ENCODE peak calls at places on chromosomes 6 and 20, in five cellular contexts. N is cardiac muscle cell, U is IMR-90, W is A673, K is endodermal cell. D is an unnamed sample. For H3K4me1, the result is how much of the 10 kb centered on the place peaks cover.

GRCh38 chr20:17557675-17558006 is 12.2 kb upstream of the DSTN start:
- DNase-seq in U (peak), K (no peak), N (peak), W (no peak), D (peak)

GRCh38 chr6:147515327-147515726 is 6.8 kb downstream of the SAMD5 start:
- DNase-seq in U (no peak), N (no peak), K (no peak), W (no peak), D (no peak)

GRCh38 chr20:25237610-25238318 is 10.1 kb upstream of the PYGB start:
- DNase-seq in W (peak), K (no peak), U (peak), N (peak), D (peak)

GRCh38 chr6:39496951-39497350 is 174.4 kb upstream of the KCNK16 start:
- DNase-seq in W (no peak), K (no peak), N (peak), U (no peak), D (no peak)

GRCh38 chr6:28803337-28803709 is 120.5 kb downstream of the TRIM27 start:
- DNase-seq in N (no peak), U (no peak), W (peak), K (no peak), D (no peak)

GRCh38 chr6:63478751-63479150 is 93.5 kb upstream of the LOC128125822 start:
- DNase-seq in K (no peak), U (no peak), N (no peak), W (no peak), D (no peak)

GRCh38 chr20:17680128-17680835 is 1.8 kb downstream of the RRBP1 start:
- DNase-seq in N (peak), K (peak), U (peak), W (peak), D (peak)

GRCh38 chr6:108737594-108738546 is 110.4 kb upstream of the ARMC2 start:
- DNase-seq in K (peak), W (peak), U (peak), N (peak), D (peak)

GRCh38 chr6:96058094-96058493 is 42.3 kb downstream of the FUT9 start:
- DNase-seq in W (peak), K (no peak), U (no peak), N (no peak), D (no peak)

GRCh38 chr6:114432380-114432779 is 89.6 kb upstream of the HS3ST5 start:
- DNase-seq in W (peak), U (no peak), K (peak), N (no peak), D (no peak)

GRCh38 chr6:82080767-82081166 is 166.8 kb downstream of the IBTK start:
- DNase-seq in K (no peak), U (no peak), N (no peak), W (no peak), D (no peak)

GRCh38 chr6:22147469-22147815 is 149.4 kb downstream of the PRL start:
- DNase-seq in N (no peak), K (no peak), W (no peak), U (peak), D (no peak)

GRCh38 chr6:22149081-22149480 is 147.8 kb downstream of the PRL start:
- DNase-seq in W (no peak), K (no peak), U (no peak), N (no peak), D (no peak)

GRCh38 chr6:22146581-22147468 is 150.0 kb downstream of the PRL start:
- DNase-seq in K (peak), U (no peak), W (no peak), N (peak), D (no peak)

GRCh38 chr6:22149501-22150490 is 147.0 kb downstream of the PRL start:
- DNase-seq in K (no peak), W (peak), U (peak), N (peak), D (no peak)

GRCh38 chr6:22147983-22148797 is 148.6 kb downstream of the PRL start:
- DNase-seq in U (peak), K (no peak), N (peak), W (peak), D (peak)
- H3K4me3 ChIP-seq in U (peak), K (no peak), N (no peak), W (no peak), D (no peak)

GRCh38 chr6:158027590-158028285 is 46.1 kb downstream of the SYNJ2 start:
- DNase-seq in K (no peak), U (no peak), W (no peak), N (no peak), D (no peak)

GRCh38 chr6:158026901-158027589 is 45.4 kb downstream of the SYNJ2 start:
- DNase-seq in N (no peak), U (no peak), K (no peak), W (no peak), D (no peak)

GRCh38 chr6:158028421-158028820 is 46.8 kb downstream of the SYNJ2 start:
- DNase-seq in U (no peak), N (no peak), W (no peak), K (no peak), D (no peak)

GRCh38 chr6:158029668-158030230 is 48.1 kb downstream of the SYNJ2 start:
- DNase-seq in N (no peak), W (no peak), K (no peak), U (no peak), D (no peak)

DNA sequence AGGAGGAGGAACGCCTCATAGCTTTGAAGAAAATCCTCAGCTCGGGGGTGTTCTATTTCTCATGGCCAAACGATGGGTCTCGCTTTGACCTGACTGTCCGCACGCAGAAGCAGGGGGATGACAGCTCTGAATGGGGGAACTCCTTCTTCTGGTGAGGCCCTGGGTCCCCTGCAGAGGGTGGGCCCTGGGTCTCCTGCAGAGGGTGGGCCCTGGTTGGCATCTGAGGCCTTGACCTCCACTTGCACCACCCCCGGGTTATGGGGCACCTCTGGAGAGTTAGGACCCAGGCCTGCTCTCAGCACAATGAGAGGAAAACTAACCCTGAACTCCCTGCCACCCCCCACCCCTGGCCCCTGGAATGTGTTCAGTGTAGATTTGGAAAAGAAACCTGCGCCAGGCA is 47.2 kb downstream of the SYNJ2 start:
- DNase-seq in W (no peak), N (no peak), K (no peak), U (no peak), D (no peak)
- H3K4me1 ChIP-seq in W (under half), N (under half), K (under half), U (half or more), D (under half)

GRCh38 chr6:129683606-129684322 is 26.2 kb downstream of the ARHGAP18 start:
- DNase-seq in K (no peak), W (peak), N (peak), U (peak), D (peak)

GRCh38 chr6:129685640-129686031 is 24.3 kb downstream of the ARHGAP18 start:
- DNase-seq in K (no peak), W (no peak), U (no peak), N (no peak), D (no peak)

GRCh38 chr6:129684323-129684884 is 25.6 kb downstream of the ARHGAP18 start:
- DNase-seq in W (no peak), N (no peak), K (no peak), U (no peak), D (no peak)

GRCh38 chr6:129684903-129685639 is 24.9 kb downstream of the ARHGAP18 start:
- DNase-seq in W (no peak), N (no peak), U (no peak), K (no peak), D (no peak)

GRCh38 chr6:129686941-129687627 is 22.9 kb downstream of the ARHGAP18 start:
- DNase-seq in N (peak), U (peak), K (no peak), W (no peak), D (peak)
- H3K4me3 ChIP-seq in N (no peak), U (no peak), K (no peak), W (no peak), D (no peak)

GRCh38 chr6:37190159-37190535 is 20.2 kb downstream of the PIM1 start:
- DNase-seq in K (peak), N (no peak), U (peak), W (no peak), D (no peak)
- H3K4me1 ChIP-seq in K (under half), N (under half), U (under half), W (under half), D (under half)

GRCh38 chr6:69571234-69571633 is 225.6 kb downstream of the LMBRD1 start:
- DNase-seq in W (no peak), N (no peak), U (no peak), K (no peak), D (no peak)

DNA sequence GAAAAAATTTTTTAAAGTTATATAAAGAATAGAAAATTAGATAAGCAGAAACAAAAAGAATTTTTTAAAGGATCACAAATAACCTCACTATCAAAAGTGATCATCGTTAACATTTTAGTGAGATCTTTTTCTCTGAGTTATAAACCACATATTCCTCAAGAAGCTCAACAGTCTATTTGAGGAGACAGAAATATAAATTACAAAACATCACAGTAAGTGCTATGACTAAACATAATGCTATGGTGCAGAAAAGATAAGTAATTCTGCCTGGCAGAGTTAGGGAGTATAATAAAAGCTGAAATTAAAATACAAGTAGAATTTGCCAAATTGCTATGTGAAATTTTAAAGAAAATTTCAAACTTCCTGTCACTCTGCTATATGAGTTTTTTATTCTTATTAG is 226.7 kb downstream of the LMBRD1 start:
- DNase-seq in N (no peak), U (no peak), K (no peak), W (no peak), D (no peak)
- H3K4me3 ChIP-seq in N (no peak), U (no peak), K (no peak), W (no peak), D (no peak)

GRCh38 chr20:53598140-53599038 is 4.8 kb upstream of the ZNF217 start:
- DNase-seq in U (no peak), W (no peak), K (peak), N (no peak), D (no peak)

GRCh38 chr20:53595018-53595378 is 1.4 kb upstream of the ZNF217 start:
- DNase-seq in U (no peak), K (no peak), N (no peak), W (no peak), D (no peak)

GRCh38 chr20:53597085-53597482 is 3.4 kb upstream of the ZNF217 start:
- DNase-seq in K (peak), W (peak), U (no peak), N (peak), D (peak)

GRCh38 chr20:53597521-53598120 is 4.0 kb upstream of the ZNF217 start:
- DNase-seq in K (peak), U (no peak), N (no peak), W (peak), D (peak)

DNA sequence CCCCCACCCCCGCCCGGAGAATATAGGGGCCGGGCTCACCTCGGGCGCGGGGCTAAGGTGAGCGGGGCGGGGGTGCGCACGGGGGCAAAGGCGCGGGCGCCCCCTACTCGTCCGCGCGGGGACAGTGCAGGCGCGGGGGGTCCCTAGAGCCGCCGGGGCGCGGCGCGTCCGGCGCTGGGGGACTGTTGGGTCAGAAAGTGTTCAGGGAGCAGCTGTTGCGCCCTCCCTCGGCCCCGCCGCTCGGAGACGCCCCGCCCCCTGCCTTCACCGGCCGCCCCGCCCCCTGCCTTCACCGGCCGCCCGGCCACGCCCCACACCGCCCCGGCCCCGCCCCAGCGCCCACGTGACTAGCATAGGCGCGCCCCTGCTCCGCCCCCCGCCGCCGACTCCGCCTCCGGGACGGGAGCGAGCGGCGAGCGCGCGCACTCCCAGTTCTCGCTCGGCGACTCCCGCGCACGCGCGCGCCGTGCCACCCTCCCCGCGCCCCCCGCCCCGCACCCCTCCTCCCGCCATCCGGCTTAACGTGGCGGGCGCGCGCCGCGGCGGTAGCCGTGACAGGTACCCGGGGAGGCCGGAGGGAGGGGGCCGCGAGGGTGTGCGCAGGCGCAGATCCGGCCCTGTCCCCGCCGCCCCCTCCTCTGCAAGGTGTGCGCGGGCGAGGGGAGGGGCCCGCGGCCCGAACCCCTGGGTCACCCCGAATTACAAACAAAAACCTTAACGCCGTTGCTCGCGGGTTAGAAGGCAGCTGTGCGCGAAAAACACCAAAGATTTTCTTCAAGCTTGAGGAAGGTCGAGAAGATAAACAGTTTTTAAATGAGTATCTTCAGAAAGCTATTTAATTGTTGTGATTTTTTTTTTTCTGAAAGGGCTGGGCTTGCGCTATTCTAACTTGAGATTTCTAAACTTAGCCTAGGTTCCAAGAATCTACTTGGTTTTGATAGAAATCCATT is 704 bp upstream of the ZNF217 start:
- DNase-seq in N (peak), K (peak), W (peak), U (peak), D (peak)
- H3K4me1 ChIP-seq in N (under half), K (under half), W (under half), U (under half), D (under half)

DNA sequence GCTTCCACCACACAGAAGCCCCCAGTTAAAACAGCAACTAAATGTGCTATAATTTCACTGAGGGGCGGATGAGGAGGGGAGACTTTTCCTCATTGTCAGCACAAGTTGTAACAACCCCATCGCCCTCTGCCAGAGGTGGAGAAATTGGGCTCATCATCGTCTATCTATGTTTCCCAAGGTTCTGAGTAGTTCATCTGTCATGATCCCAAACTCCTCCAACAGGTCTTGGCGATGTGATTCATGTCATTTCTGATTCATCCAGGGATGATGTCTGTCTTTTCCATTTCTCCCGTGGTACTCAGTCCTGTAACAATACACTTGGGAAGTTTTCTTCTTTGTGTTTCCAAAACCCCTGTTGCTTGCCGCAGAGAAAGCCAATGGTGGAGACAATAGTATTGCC is 51.0 kb downstream of the TFAP2A start:
- DNase-seq in N (no peak), U (no peak), W (no peak), K (peak), D (no peak)
- H3K4me3 ChIP-seq in N (no peak), U (no peak), W (no peak), K (no peak), D (no peak)

GRCh38 chr6:5084192-5084786 is 852 bp upstream of the PPP1R3G start:
- DNase-seq in K (no peak), U (no peak), N (no peak), W (no peak), D (no peak)
- H3K4me1 ChIP-seq in K (under half), U (under half), N (under half), W (under half), D (under half)

D was measured in small intestine.